ENCODE peak calls at places on chromosomes 16 and 17, in seven cellular contexts. X is pancreas; H is cardiac muscle cell; C is coronary artery; E is CD8-positive, alpha-beta T cell; K is iPS DF 6.9; B is prostate gland. Q is an unnamed sample.

GRCh38 chr17:19464033-19465026 is 53.3 kb downstream of the RNF112 start:
- DNase-seq in E (no peak), H (no peak), B (no peak), K (no peak), X (no peak), C (peak; percentile 66), Q (no peak)

GRCh38 chr16:86597126-86597879 is 19.0 kb downstream of the FOXL1 start:
- DNase-seq in C (no peak), X (no peak), E (no peak), H (no peak), B (no peak), K (no peak), Q (no peak)

GRCh38 chr16:2043296-2043979 is 4.2 kb downstream of the NTHL1 start:
- DNase-seq in X (peak; percentile 55), H (no peak), B (no peak), K (no peak), E (no peak), C (no peak), Q (peak; percentile 71)

GRCh38 chr17:44501866-44502265 is 1.3 kb downstream of the GPATCH8 start:
- DNase-seq in X (no peak), B (no peak), C (no peak), H (peak; percentile 14), E (no peak), K (no peak), Q (no peak)

GRCh38 chr16:19785512-19786130 is 67.5 kb downstream of the IQCK start:
- DNase-seq in K (no peak), H (no peak), E (peak; percentile 5), B (no peak), X (no peak), C (no peak), Q (no peak)

GRCh38 chr17:66663041-66663494 is 171.8 kb upstream of the CACNG5 start:
- DNase-seq in C (no peak), B (no peak), E (no peak), K (no peak), X (no peak), H (no peak), Q (no peak)

GRCh38 chr17:46876353-46876887 is 25.0 kb downstream of the WNT9B start:
- DNase-seq in E (no peak), C (no peak), B (peak; percentile 44), H (no peak), K (no peak), X (peak; percentile 96), Q (no peak)

GRCh38 chr16:54503011-54503410 is 216.4 kb upstream of the IRX3 start:
- DNase-seq in H (peak; percentile 94), E (no peak), X (no peak), C (no peak), K (no peak), B (no peak), Q (peak; percentile 35)

GRCh38 chr16:77434365-77435239 is at the start of gene ADAMTS18:
- DNase-seq in H (peak; percentile 25), B (no peak), K (no peak), C (no peak), E (no peak), X (peak; percentile 45), Q (no peak)

GRCh38 chr16:1152651-1153259 is at the start of gene CACNA1H:
- DNase-seq in E (peak; percentile 73), X (no peak), H (peak; percentile 73), C (no peak), B (no peak), K (no peak), Q (no peak)

GRCh38 chr17:3575506-3575905 is 17.9 kb upstream of the TRPV3 start:
- DNase-seq in X (no peak), K (no peak), E (no peak), B (no peak), C (no peak), H (no peak), Q (no peak)

GRCh38 chr17:3573246-3574100 is 15.9 kb upstream of the TRPV3 start:
- DNase-seq in E (no peak), B (no peak), H (no peak), X (peak; percentile 31), C (no peak), K (no peak), Q (no peak)

GRCh38 chr17:3576970-3577369 is 19.4 kb upstream of the TRPV3 start:
- DNase-seq in X (peak; percentile 21), B (no peak), C (peak; percentile 69), H (no peak), K (no peak), E (no peak), Q (no peak)

GRCh38 chr17:3572231-3572630 is 14.6 kb upstream of the TRPV3 start:
- DNase-seq in H (no peak), C (no peak), E (no peak), X (peak; percentile 53), B (no peak), K (no peak), Q (no peak)

GRCh38 chr17:3574231-3574630 is 16.6 kb upstream of the TRPV3 start:
- DNase-seq in E (no peak), C (no peak), B (no peak), H (no peak), X (no peak), K (no peak), Q (no peak)
- H3K4me3 ChIP-seq in E (no peak overlapping the region), C (no peak overlapping the region), B (no peak overlapping the region), H (no peak overlapping the region), X (no peak overlapping the region), K (no peak overlapping the region), Q (no peak overlapping the region)

DNA sequence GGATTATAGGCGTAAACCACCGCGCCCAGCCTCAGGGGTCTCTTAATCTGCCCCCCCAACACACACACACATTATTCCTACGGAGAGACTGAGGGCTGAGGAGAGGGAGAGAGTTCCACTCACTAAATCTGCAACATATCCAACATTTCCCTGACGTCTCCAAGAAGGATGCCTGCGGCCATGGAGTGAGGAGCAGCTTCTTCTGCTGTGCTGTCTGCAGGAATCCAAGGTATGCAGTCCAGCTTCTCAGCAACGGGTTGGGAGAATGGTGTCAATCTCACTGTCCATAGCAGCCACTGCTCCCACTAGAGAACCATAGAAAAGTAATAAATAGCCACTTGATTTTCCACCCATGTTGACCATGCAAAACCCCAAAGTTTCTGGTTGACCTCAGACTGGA is 5.1 kb upstream of the PLXDC1 start:
- DNase-seq in B (no peak), H (no peak), C (no peak), X (no peak), K (no peak), E (no peak), Q (no peak)
- H3K27ac ChIP-seq in B (no peak overlapping the region), H (no peak overlapping the region), C (no peak overlapping the region), X (no peak overlapping the region), K (no peak overlapping the region), E (no peak overlapping the region), Q (no peak overlapping the region)

DNA sequence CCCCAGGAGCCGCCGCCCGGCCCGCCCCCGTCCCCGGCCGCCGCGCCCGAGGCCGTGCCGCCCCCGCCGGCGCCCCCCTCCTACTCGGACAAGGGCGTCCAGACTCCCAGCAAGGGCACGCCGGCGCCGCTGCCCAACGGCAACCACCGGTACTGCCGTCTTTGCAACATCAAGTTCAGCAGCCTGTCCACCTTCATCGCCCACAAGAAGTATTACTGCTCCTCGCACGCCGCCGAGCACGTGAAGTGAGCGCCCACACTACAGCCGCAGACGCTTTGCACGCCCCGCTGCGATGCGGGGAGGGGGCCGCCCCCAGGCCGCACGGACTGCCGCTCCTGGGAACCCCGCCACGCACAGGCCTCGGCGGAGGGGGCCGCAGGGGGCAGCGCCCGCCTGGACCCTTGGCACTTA is 35.5 kb upstream of the ZC3H18 start:
- DNase-seq in K (no peak), B (no peak), H (peak; percentile 58), C (no peak), X (peak; percentile 76), E (peak; percentile 66), Q (no peak)
- H3K4me3 ChIP-seq in K (peak overlapping the region; percentile 33), B (peak overlapping the region; percentile 75), H (peak overlapping the region; percentile 29), C (peak overlapping the region; percentile 99), X (peak overlapping the region; percentile 30), E (peak overlapping the region; percentile 37), Q (peak overlapping the region; percentile 46)

GRCh38 chr17:28481081-28481571 is 7.7 kb downstream of the SLC13A2 start:
- DNase-seq in K (no peak), C (no peak), H (peak; percentile 11), E (no peak), B (no peak), X (no peak), Q (peak; percentile 56)
- H3K27ac ChIP-seq in K (no peak overlapping the region), C (no peak overlapping the region), H (no peak overlapping the region), E (no peak overlapping the region), B (no peak overlapping the region), X (no peak overlapping the region), Q (peak overlapping the region; percentile 28)